ENCODE peak calls at places on chromosomes 12 and 14, in seven cellular contexts. U is uterus, T is A673, Y is Karpas-422, K is tibial artery, Z is cardiac muscle cell, A is left ventricle myocardium inferior. B is an unnamed sample.

GRCh38 chr14:51914310-51914709 is 53.9 kb downstream of the GNG2 start:
- DNase-seq in U (no peak), T (no peak), Y (no peak), K (no peak), Z (no peak), A (no peak), B (no peak)

GRCh38 chr12:130958557-130959140 is 4.9 kb downstream of the ADGRD1 start:
- DNase-seq in U (no peak), T (no peak), Y (no peak), K (no peak), Z (no peak), A (no peak), B (no peak)

GRCh38 chr14:35944847-35945246 is 118.7 kb downstream of the BRMS1L start:
- DNase-seq in U (no peak), T (peak; percentile 29), Y (peak; percentile 73), K (no peak), Z (no peak), A (no peak), B (no peak)

GRCh38 chr12:113040722-113041168 is 15.8 kb upstream of the DTX1 start:
- DNase-seq in U (peak; percentile 25), T (peak; percentile 34), Y (no peak), K (peak; percentile 92), Z (peak; percentile 99), A (peak; percentile 75), B (no peak)

GRCh38 chr14:93538411-93538810 is 107.7 kb downstream of the UNC79 start:
- DNase-seq in U (no peak), T (peak; percentile 46), Y (peak; percentile 84), K (no peak), Z (no peak), A (no peak), B (no peak)

GRCh38 chr12:68521321-68521839 is 89.3 kb upstream of the RAP1B start:
- DNase-seq in U (no peak), T (no peak), Y (no peak), K (no peak), Z (peak; percentile 83), A (no peak), B (no peak)

GRCh38 chr14:101628975-101629374 is 67.7 kb downstream of the DIO3 start:
- DNase-seq in U (no peak), T (no peak), Y (no peak), K (no peak), Z (no peak), A (no peak), B (no peak)

GRCh38 chr12:9951026-9951652 is 19.0 kb upstream of the CLEC2A start:
- DNase-seq in U (no peak), T (no peak), Y (no peak), K (no peak), Z (no peak), A (no peak), B (no peak)

GRCh38 chr12:48988030-48988649 is 10.0 kb downstream of the WNT1 start:
- DNase-seq in U (no peak), T (peak; percentile 60), Y (peak; percentile 87), K (no peak), Z (peak; percentile 58), A (no peak), B (no peak)

GRCh38 chr14:95523818-95524448 is 7.5 kb upstream of the SYNE3 start:
- DNase-seq in U (no peak), T (peak; percentile 64), Y (peak; percentile 68), K (no peak), Z (peak; percentile 83), A (no peak), B (no peak)

GRCh38 chr12:111482464-111482863 is 76.7 kb downstream of the SH2B3 start:
- DNase-seq in U (no peak), T (no peak), Y (no peak), K (no peak), Z (no peak), A (no peak), B (no peak)

GRCh38 chr12:109693653-109694224 is 19.9 kb upstream of the FAM222A start:
- DNase-seq in U (no peak), T (no peak), Y (no peak), K (no peak), Z (no peak), A (no peak), B (no peak)

GRCh38 chr12:124782132-124782531 is 81.5 kb downstream of the SCARB1 start:
- DNase-seq in U (no peak), T (no peak), Y (no peak), K (no peak), Z (no peak), A (no peak), B (no peak)

GRCh38 chr12:124780752-124781685 is 82.6 kb downstream of the SCARB1 start:
- DNase-seq in U (no peak), T (no peak), Y (no peak), K (peak; percentile 15), Z (no peak), A (no peak), B (no peak)

GRCh38 chr12:124779161-124780141 is 84.2 kb downstream of the SCARB1 start:
- DNase-seq in U (no peak), T (no peak), Y (no peak), K (peak; percentile 7), Z (peak; percentile 22), A (no peak), B (no peak)

GRCh38 chr12:124778411-124778810 is 85.3 kb downstream of the SCARB1 start:
- DNase-seq in U (no peak), T (no peak), Y (no peak), K (no peak), Z (no peak), A (no peak), B (no peak)

DNA sequence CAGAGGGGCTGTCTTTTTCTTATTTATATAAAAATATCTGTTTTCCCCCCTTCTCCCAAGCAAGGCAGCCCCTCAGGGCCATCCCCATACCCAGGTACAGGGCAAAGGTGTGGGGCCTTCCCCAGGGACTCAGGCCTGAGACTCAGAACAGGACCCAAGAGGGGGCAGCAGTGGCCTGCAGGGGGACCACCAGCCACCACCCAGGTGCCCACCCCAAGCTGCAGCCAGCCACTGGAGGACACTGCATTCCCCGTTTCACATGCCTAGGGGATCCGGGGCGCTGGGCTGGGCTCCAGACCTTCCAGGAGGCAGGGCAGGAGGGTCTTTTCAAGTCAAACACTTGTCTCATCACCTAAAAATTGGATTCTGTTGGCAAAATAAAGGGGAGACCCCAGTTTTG is 83.3 kb downstream of the SCARB1 start:
- DNase-seq in U (no peak), T (no peak), Y (no peak), K (peak; percentile 4), Z (no peak), A (no peak), B (no peak)
- H3K27ac ChIP-seq in U (no peak overlapping the region), T (no peak overlapping the region), Y (no peak overlapping the region), K (no peak overlapping the region), Z (no peak overlapping the region), A (no peak overlapping the region), B (no peak overlapping the region)

GRCh38 chr14:73755434-73756014 is 41.3 kb upstream of the PNMA1 start:
- DNase-seq in U (no peak), T (no peak), Y (peak; percentile 65), K (no peak), Z (no peak), A (peak; percentile 54), B (peak; percentile 37)
- H3K4me1 ChIP-seq in U (peaks cover 31% of the 10 kb centered on the region), T (peaks cover 66% of the 10 kb centered on the region), Y (peaks cover 89% of the 10 kb centered on the region), K (no peaks in the 10 kb centered on the region), Z (peaks cover 40% of the 10 kb centered on the region), A (peaks cover 93% of the 10 kb centered on the region), B (peaks cover 54% of the 10 kb centered on the region)

GRCh38 chr12:124578854-124579253 is 11.4 kb upstream of the NCOR2 start:
- DNase-seq in U (no peak), T (no peak), Y (no peak), K (no peak), Z (no peak), A (no peak), B (no peak)

GRCh38 chr12:124579921-124580517 is 12.6 kb upstream of the NCOR2 start:
- DNase-seq in U (no peak), T (no peak), Y (no peak), K (no peak), Z (no peak), A (no peak), B (no peak)

GRCh38 chr12:124583854-124584253 is 16.4 kb upstream of the NCOR2 start:
- DNase-seq in U (no peak), T (no peak), Y (peak; percentile 88), K (no peak), Z (no peak), A (no peak), B (no peak)

GRCh38 chr12:124581299-124581698 is 13.9 kb upstream of the NCOR2 start:
- DNase-seq in U (no peak), T (no peak), Y (no peak), K (no peak), Z (peak; percentile 65), A (no peak), B (no peak)

DNA sequence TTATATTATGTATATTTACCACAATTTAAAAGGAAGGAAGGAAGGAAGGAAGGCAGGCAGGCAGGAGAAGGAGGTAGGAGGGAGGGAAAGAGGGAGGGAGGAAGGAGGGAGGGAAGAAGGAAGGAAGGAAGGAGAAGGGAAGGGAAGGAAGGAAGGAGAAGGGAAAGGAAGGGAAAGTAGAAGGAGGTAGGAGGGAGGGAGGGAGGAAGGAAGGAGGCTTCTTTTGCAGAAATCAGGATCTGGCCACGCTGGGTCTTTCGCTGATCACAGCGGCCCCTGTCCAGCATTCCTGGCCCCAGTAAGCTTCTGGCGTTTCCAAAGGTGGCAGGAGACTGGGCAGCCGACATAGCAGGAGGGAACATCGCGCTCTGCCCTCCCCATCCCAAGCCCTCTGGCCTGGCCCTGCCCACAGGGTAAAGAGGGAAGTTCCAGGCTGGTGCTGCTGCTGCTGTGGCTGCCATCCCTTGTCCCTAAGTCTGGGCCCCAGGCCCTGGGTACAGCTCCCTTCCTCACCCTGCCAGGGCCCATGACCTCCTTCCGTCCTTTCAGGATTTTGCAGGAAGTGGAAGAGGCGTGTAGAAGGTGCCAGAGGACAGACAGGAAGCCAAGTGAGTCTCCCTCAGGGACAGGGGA is 14.5 kb upstream of the NCOR2 start:
- DNase-seq in U (no peak), T (no peak), Y (no peak), K (no peak), Z (no peak), A (peak; percentile 44), B (no peak)
- H3K27ac ChIP-seq in U (no peak overlapping the region), T (no peak overlapping the region), Y (no peak overlapping the region), K (no peak overlapping the region), Z (no peak overlapping the region), A (peak overlapping the region; percentile 46), B (no peak overlapping the region)

GRCh38 chr14:22549981-22550670 is 38.9 kb downstream of the DAD1 start:
- DNase-seq in U (no peak), T (peak; percentile 97), Y (peak; percentile 75), K (no peak), Z (peak; percentile 43), A (no peak), B (no peak)
- H3K4me1 ChIP-seq in U (no peaks in the 10 kb centered on the region), T (peaks cover 85% of the 10 kb centered on the region), Y (peaks cover 31% of the 10 kb centered on the region), K (no peaks in the 10 kb centered on the region), Z (no peaks in the 10 kb centered on the region), A (peaks cover 38% of the 10 kb centered on the region), B (peaks cover 2% of the 10 kb centered on the region)

DNA sequence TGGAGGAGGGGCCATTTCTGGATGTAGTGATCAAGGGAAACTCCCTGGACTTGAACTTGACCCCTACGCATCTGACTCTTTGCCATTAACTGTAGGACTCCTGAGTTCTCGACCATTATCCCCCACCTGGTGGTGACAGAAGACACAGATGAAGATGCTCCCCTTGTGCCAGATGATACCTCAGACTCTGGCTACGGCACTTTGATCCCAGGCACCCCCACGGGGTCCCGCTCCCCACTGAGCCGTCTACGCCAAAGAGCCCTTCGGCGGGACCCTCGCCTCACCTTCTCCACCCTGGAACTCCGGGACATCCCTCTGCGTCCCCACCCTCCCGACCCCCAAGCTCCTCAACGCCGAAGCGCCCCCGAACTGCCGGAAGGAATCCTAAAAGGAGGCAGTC is 14.7 kb downstream of the TNFRSF1A start:
- DNase-seq in U (peak; percentile 39), T (no peak), Y (no peak), K (no peak), Z (no peak), A (no peak), B (no peak)
- H3K27ac ChIP-seq in U (peak overlapping the region; percentile 79), T (no peak overlapping the region), Y (no peak overlapping the region), K (peak overlapping the region; percentile 45), Z (no peak overlapping the region), A (peak overlapping the region; percentile 52), B (peak overlapping the region; percentile 46)